ENCODE peak calls at places on chromosomes 13 and 19, in six cellular contexts. Z, T, D, P, Y and X are unnamed samples.

GRCh38 chr13:38670627-38671026 is 16.2 kb upstream of the FREM2 start:
- DNase-seq in Y (no peak), D (no peak), T (no peak), P (no peak), Z (peak; percentile 2), X (peak; percentile 69)

GRCh38 chr19:3365447-3366103 is 808 bp upstream of the NFIC start:
- DNase-seq in T (no peak), Z (peak; percentile 66), Y (peak; percentile 77), D (peak; percentile 27), P (no peak), X (peak; percentile 24)

GRCh38 chr19:10402441-10403038 is 802 bp downstream of the CDC37 start:
- DNase-seq in D (no peak), T (no peak), Y (peak; percentile 70), P (no peak), Z (no peak), X (peak; percentile 77)

GRCh38 chr19:47421244-47421786 is 2.0 kb upstream of the MEIS3 start:
- DNase-seq in Y (no peak), Z (no peak), P (no peak), T (no peak), D (no peak), X (no peak)

GRCh38 chr13:49265822-49266221 is 18.1 kb downstream of the CDADC1 start:
- DNase-seq in Z (peak; percentile 77), P (no peak), T (no peak), D (no peak), Y (peak; percentile 35), X (no peak)

GRCh38 chr19:33468361-33469170 is 53.0 kb downstream of the PEPD start:
- DNase-seq in D (peak; percentile 14), Z (peak; percentile 56), T (no peak), P (no peak), Y (peak; percentile 12), X (peak; percentile 59)

GRCh38 chr19:10876459-10877240 is 5.3 kb downstream of the CARM1 start:
- DNase-seq in Y (no peak), Z (no peak), P (no peak), D (no peak), T (no peak), X (no peak)

GRCh38 chr13:112510987-112511715 is 76.8 kb downstream of the TUBGCP3 start:
- DNase-seq in Z (no peak), T (no peak), D (no peak), P (no peak), Y (no peak), X (no peak)

DNA sequence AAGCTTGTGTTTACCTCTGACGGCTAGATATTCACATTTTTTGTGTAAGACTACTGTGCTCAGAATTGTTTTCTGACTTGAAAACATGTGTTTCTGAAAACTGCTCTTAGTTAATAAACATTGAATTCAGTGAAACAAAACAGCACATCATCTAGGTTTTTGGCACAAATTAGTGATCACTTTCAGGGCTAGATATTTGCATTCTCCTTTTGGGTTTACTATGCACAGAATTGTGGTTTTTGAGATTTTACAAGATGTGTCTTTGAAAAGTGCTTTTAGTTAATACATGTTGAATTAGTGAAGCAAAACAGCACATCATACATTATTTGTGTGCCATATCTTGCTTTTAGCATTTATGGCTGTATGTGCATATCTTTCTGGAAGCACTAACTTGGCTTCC is 8.2 kb upstream of the PARP4 start:
- DNase-seq in T (no peak), Z (no peak), P (no peak), D (no peak), Y (no peak), X (no peak)
- H3K4me2 ChIP-seq in T (no peak overlapping the region), Z (no peak overlapping the region), P (no peak overlapping the region), D (no peak overlapping the region), Y (no peak overlapping the region), X (no peak overlapping the region)

GRCh38 chr13:30933334-30933681 is 852 bp downstream of the TEX26 start:
- DNase-seq in D (no peak), Z (no peak), P (no peak), T (no peak), Y (no peak), X (no peak)
- H3K23ac ChIP-seq in D (no peak overlapping the region), Z (no peak overlapping the region), P (no peak overlapping the region), T (no peak overlapping the region), Y (no peak overlapping the region), X (no peak overlapping the region)

GRCh38 chr19:9040131-9040530 is 29.9 kb upstream of the MUC16 start:
- DNase-seq in P (no peak), Z (no peak), Y (no peak), D (no peak), T (no peak), X (no peak)

GRCh38 chr19:9043524-9043923 is 33.3 kb upstream of the MUC16 start:
- DNase-seq in Z (no peak), P (no peak), Y (no peak), T (no peak), D (no peak), X (peak; percentile 38)

GRCh38 chr19:9041023-9041422 is 30.8 kb upstream of the MUC16 start:
- DNase-seq in T (no peak), D (no peak), Y (no peak), Z (no peak), P (no peak), X (no peak)

GRCh38 chr19:9037415-9038062 is 27.3 kb upstream of the MUC16 start:
- DNase-seq in D (no peak), T (no peak), P (no peak), Y (no peak), Z (no peak), X (no peak)

DNA sequence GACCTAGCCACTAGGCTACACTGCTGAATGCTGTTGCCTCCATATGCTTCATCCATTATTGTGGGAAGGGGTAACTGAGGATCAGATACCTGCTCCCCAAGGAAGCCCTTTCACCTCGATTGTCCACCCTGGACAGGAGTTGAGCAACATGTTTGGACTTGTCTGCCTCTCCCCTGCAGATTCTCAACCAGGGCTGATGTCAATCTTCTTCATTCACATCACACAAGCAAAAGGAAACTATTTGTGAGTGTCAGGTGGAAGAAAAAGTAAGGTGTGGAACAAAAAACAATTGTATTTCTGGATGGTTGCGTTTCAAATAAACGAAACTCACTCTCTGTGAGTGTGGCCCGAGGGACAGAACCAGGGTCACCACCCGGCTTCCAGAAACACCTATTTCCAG is 29.5 kb upstream of the MUC16 start:
- DNase-seq in P (no peak), Y (no peak), T (no peak), D (no peak), Z (no peak), X (no peak)
- H2BK15ac ChIP-seq in P (no peak overlapping the region), Y (no peak overlapping the region), T (no peak overlapping the region), D (no peak overlapping the region), Z (no peak overlapping the region), X (no peak overlapping the region)

DNA sequence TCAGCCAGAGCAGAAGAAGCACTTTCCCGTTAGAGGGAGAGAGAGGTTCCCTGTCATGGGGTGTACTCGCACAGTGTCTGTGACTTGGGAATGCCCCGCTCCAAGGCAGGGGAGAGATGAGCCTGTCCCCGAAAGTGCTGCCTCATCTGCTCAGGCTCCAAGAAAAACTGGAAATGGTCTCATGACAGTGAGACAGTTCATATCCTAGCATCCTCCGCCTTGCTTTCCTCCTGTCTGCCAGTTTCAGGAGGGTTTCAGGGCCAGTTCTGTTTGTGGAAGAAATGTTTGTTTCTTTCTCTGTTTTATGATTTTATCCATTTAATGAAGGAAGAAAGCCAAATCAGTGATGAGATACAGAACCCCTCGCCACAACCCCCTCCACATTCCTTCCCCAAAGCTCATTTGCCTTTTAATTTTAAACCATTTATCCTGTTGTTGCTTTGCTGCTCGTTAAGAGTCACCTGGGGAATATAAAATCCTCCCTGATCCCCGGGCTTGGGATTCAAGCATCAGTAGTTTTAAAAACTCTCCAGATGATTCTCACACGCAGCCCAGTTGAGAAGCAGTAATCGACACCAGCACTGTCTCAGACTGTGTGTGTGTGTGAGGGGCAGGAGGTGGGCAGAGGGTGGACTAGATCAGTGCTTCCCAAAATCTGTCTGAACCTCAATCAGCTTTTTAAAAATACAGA is 144.6 kb upstream of the UBL3 start:
- DNase-seq in T (no peak), Y (peak; percentile 14), D (no peak), Z (no peak), P (no peak), X (no peak)
- H3K4me2 ChIP-seq in T (no peak overlapping the region), Y (no peak overlapping the region), D (no peak overlapping the region), Z (no peak overlapping the region), P (no peak overlapping the region), X (no peak overlapping the region)

GRCh38 chr13:50596103-50596502 is 247.4 kb downstream of the DLEU7 start:
- DNase-seq in D (no peak), Z (no peak), T (no peak), P (no peak), Y (no peak), X (no peak)
- H3K23ac ChIP-seq in D (no peak overlapping the region), Z (no peak overlapping the region), T (no peak overlapping the region), P (no peak overlapping the region), Y (no peak overlapping the region), X (no peak overlapping the region)